ENCODE peak calls at places on chromosomes 16 and 17, in four cellular contexts. Z, X, I and E are unnamed samples.

GRCh38 chr16:77171750-77172635 is 19.0 kb upstream of the MON1B start:
- DNase-seq in Z (peak; percentile 51), X (no peak), I (no peak), E (no peak)

GRCh38 chr17:81518113-81518784 is 5.7 kb upstream of the ACTG1 start:
- DNase-seq in Z (no peak), X (peak; percentile 73), I (peak; percentile 54), E (no peak)

GRCh38 chr17:142102-142661 is 4.8 kb downstream of the SCGB1C2 start:
- DNase-seq in Z (peak; percentile 11), X (no peak), I (no peak), E (peak; percentile 60)

GRCh38 chr17:975321-975982 is 4.1 kb downstream of the NXN start:
- DNase-seq in Z (no peak), X (no peak), I (no peak), E (no peak)

GRCh38 chr17:75625813-75626486 is 7.3 kb upstream of the SMIM5 start:
- DNase-seq in Z (no peak), X (peak; percentile 87), I (no peak), E (no peak)

GRCh38 chr17:8382052-8382879 is 727 bp downstream of the RPL26 start:
- DNase-seq in Z (peak; percentile 15), X (no peak), I (no peak), E (no peak)

GRCh38 chr16:31505483-31505882 is 2.7 kb downstream of the RUSF1 start:
- DNase-seq in Z (no peak), X (no peak), I (no peak), E (no peak)

GRCh38 chr17:27538156-27538955 is 82.1 kb downstream of the KSR1 start:
- DNase-seq in Z (no peak), X (no peak), I (no peak), E (peak; percentile 56)

GRCh38 chr16:29662729-29663019 is 373 bp upstream of the SPN start:
- DNase-seq in Z (no peak), X (no peak), I (no peak), E (no peak)

GRCh38 chr16:8721693-8722348 is 47.4 kb downstream of the ABAT start:
- DNase-seq in Z (no peak), X (no peak), I (no peak), E (no peak)

GRCh38 chr17:13520899-13521572 is 80.7 kb downstream of the HS3ST3A1 start:
- DNase-seq in Z (peak; percentile 8), X (no peak), I (no peak), E (no peak)

GRCh38 chr16:50322333-50322732 is 46.5 kb downstream of the BRD7 start:
- DNase-seq in Z (no peak), X (no peak), I (no peak), E (no peak)

GRCh38 chr16:68640972-68641371 is 4.1 kb upstream of the CDH3 start:
- DNase-seq in Z (peak; percentile 84), X (no peak), I (no peak), E (no peak)

GRCh38 chr16:31704138-31704537 is 169.5 kb upstream of the ZNF267 start:
- DNase-seq in Z (no peak), X (no peak), I (no peak), E (no peak)

GRCh38 chr17:7107012-7107754 is 7.4 kb downstream of the ASGR2 start:
- DNase-seq in Z (no peak), X (no peak), I (no peak), E (no peak)

GRCh38 chr17:20944014-20944905 is 98.6 kb downstream of the USP22 start:
- DNase-seq in Z (peak; percentile 57), X (peak; percentile 89), I (no peak), E (no peak)

DNA sequence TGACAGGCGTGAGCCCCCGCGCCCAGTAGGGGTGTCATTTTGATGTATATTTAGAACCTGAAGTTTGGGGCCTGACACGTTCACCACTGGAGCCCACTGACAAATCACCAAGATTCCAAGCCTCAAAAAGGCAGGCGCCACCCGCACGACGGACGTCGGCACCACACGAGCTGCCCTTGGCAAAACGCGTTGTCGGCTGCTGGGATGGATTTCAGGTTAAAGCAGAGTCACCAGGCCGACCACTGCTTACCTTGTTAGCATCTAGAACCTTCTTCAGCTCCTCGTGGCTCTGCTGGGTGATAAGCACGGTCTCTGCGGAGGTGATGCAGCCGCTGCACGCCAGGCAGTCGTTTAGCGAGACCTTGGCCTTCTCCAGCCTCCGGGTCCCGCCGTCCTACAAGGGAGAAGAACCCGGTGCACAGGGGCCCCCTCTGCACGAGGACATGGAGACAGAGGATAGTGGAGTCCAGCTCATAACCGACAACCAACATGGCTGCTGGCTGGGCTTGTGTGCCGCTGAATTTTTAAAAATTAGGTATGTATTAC is 3.8 kb downstream of the CIAO3 start:
- DNase-seq in Z (no peak), X (no peak), I (no peak), E (no peak)
- TF ChIP-seq CTCF in Z (no peak), X (no peak), I (no peak), E (no peak)

DNA sequence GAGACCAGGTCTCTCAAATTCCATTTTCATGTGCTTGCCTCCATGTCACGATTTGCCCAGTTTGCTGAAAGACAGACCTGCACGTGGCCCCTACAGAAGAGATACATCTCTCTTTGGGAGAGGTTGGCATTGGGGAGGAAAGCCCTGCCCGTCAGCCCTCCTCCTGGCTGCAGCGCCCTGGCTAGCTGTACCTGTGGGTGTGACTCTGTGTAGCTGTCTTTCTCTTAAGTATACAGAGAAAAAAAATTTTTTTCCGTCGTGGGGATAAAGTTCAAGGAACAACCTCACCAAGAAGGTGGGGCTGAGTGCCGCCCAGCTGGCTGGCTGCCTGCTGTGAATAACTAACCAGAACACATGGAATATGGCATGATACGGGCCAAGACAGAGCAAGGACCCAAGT is 26.5 kb downstream of the TMEM98 start:
- DNase-seq in Z (no peak), X (no peak), I (no peak), E (no peak)
- H3K27ac ChIP-seq in Z (no peak overlapping the region), X (no peak overlapping the region), I (no peak overlapping the region), E (no peak overlapping the region)

GRCh38 chr16:27389272-27389961 is 12.6 kb upstream of the IL21R start:
- DNase-seq in Z (no peak), X (no peak), I (no peak), E (peak; percentile 38)
- H3K9me3 ChIP-seq in Z (no peaks in the 10 kb centered on the region), X (no peaks in the 10 kb centered on the region), I (peaks cover 4% of the 10 kb centered on the region), E (peaks cover 13% of the 10 kb centered on the region)

GRCh38 chr17:44204453-44204882 is 4.8 kb upstream of the ATXN7L3 start:
- DNase-seq in Z (peak; percentile 47), X (no peak), I (no peak), E (no peak)

GRCh38 chr17:44203731-44204452 is 4.2 kb upstream of the ATXN7L3 start:
- DNase-seq in Z (no peak), X (peak; percentile 89), I (no peak), E (peak; percentile 39)

GRCh38 chr17:44206825-44207155 is 7.1 kb upstream of the ATXN7L3 start:
- DNase-seq in Z (no peak), X (no peak), I (no peak), E (no peak)

GRCh38 chr17:44207319-44207718 is 7.6 kb upstream of the ATXN7L3 start:
- DNase-seq in Z (no peak), X (no peak), I (no peak), E (no peak)

GRCh38 chr17:44205962-44206824 is 6.5 kb upstream of the ATXN7L3 start:
- DNase-seq in Z (no peak), X (no peak), I (no peak), E (no peak)
- TF ChIP-seq CTCF in Z (no peak), X (peak; percentile 46), I (no peak), E (no peak)